ENCODE peak calls at places on chromosomes 2 and 18, in nine cellular contexts. One of them, this sample, is unnamed.

GRCh38 chr18:11389281-11389680 is 220.1 kb upstream of the SLC35G4 start:
- DNase-seq in cardiac fibroblast: no peak
- DNase-seq in osteoblast: no peak
- DNase-seq in breast epithelium: no peak
- DNase-seq in Caco-2: no peak
- DNase-seq in GM23338: no peak
- DNase-seq in WERI-Rb-1: no peak
- DNase-seq in HCT116: no peak
- DNase-seq in kidney: no peak
- DNase-seq in this sample: no peak

GRCh38 chr2:9006368-9006767 is 2.9 kb upstream of the MBOAT2 start:
- DNase-seq in breast epithelium: no peak
- DNase-seq in HCT116: no peak
- DNase-seq in WERI-Rb-1: no peak
- DNase-seq in Caco-2: no peak
- DNase-seq in cardiac fibroblast: no peak
- DNase-seq in osteoblast: no peak
- DNase-seq in kidney: no peak
- DNase-seq in GM23338: no peak
- DNase-seq in this sample: no peak

GRCh38 chr18:57710226-57710625 is 88.6 kb upstream of the NARS1 start:
- DNase-seq in breast epithelium: no peak
- DNase-seq in cardiac fibroblast: no peak
- DNase-seq in HCT116: no peak
- DNase-seq in osteoblast: no peak
- DNase-seq in GM23338: no peak
- DNase-seq in kidney: no peak
- DNase-seq in WERI-Rb-1: no peak
- DNase-seq in Caco-2: no peak
- DNase-seq in this sample: no peak

GRCh38 chr18:47985837-47986236 is 55.4 kb upstream of the SMAD2 start:
- DNase-seq in cardiac fibroblast: no peak
- DNase-seq in kidney: no peak
- DNase-seq in HCT116: no peak
- DNase-seq in WERI-Rb-1: no peak
- DNase-seq in breast epithelium: no peak
- DNase-seq in osteoblast: no peak
- DNase-seq in Caco-2: no peak
- DNase-seq in GM23338: no peak
- DNase-seq in this sample: no peak

GRCh38 chr2:218505754-218506371 is 62.3 kb downstream of the USP37 start:
- DNase-seq in osteoblast: no peak
- DNase-seq in GM23338: no peak
- DNase-seq in WERI-Rb-1: no peak
- DNase-seq in Caco-2: no peak
- DNase-seq in kidney: no peak
- DNase-seq in cardiac fibroblast: no peak
- DNase-seq in HCT116: no peak
- DNase-seq in breast epithelium: no peak
- DNase-seq in this sample: no peak

GRCh38 chr18:12417687-12418086 is 10.0 kb downstream of the PRELID3A start:
- DNase-seq in GM23338: no peak
- DNase-seq in osteoblast: no peak
- DNase-seq in breast epithelium: no peak
- DNase-seq in cardiac fibroblast: no peak
- DNase-seq in HCT116: no peak
- DNase-seq in kidney: no peak
- DNase-seq in WERI-Rb-1: no peak
- DNase-seq in Caco-2: no peak
- DNase-seq in this sample: no peak

GRCh38 chr2:240981871-240982800 is 16.3 kb upstream of the SNED1 start:
- DNase-seq in cardiac fibroblast: no peak
- DNase-seq in WERI-Rb-1: peak
- DNase-seq in GM23338: no peak
- DNase-seq in HCT116: no peak
- DNase-seq in Caco-2: no peak
- DNase-seq in breast epithelium: no peak
- DNase-seq in osteoblast: no peak
- DNase-seq in kidney: peak
- DNase-seq in this sample: no peak

GRCh38 chr2:240645346-240646060 is 20.2 kb downstream of the GPR35 start:
- DNase-seq in HCT116: no peak
- DNase-seq in breast epithelium: no peak
- DNase-seq in kidney: no peak
- DNase-seq in WERI-Rb-1: no peak
- DNase-seq in GM23338: no peak
- DNase-seq in osteoblast: peak
- DNase-seq in Caco-2: no peak
- DNase-seq in cardiac fibroblast: no peak
- DNase-seq in this sample: no peak

GRCh38 chr18:28087173-28087563 is 89.8 kb downstream of the CDH2 start:
- DNase-seq in osteoblast: peak
- DNase-seq in breast epithelium: no peak
- DNase-seq in kidney: no peak
- DNase-seq in Caco-2: no peak
- DNase-seq in WERI-Rb-1: no peak
- DNase-seq in GM23338: no peak
- DNase-seq in cardiac fibroblast: peak
- DNase-seq in HCT116: no peak
- DNase-seq in this sample: no peak

GRCh38 chr2:200756618-200757321 is 54.9 kb upstream of the BZW1 start:
- DNase-seq in WERI-Rb-1: no peak
- DNase-seq in cardiac fibroblast: peak
- DNase-seq in HCT116: no peak
- DNase-seq in GM23338: no peak
- DNase-seq in breast epithelium: no peak
- DNase-seq in osteoblast: peak
- DNase-seq in Caco-2: peak
- DNase-seq in kidney: no peak
- DNase-seq in this sample: peak

GRCh38 chr2:65231892-65232477 is 4.4 kb downstream of the ACTR2 start:
- DNase-seq in WERI-Rb-1: no peak
- DNase-seq in breast epithelium: no peak
- DNase-seq in kidney: no peak
- DNase-seq in Caco-2: no peak
- DNase-seq in GM23338: peak
- DNase-seq in osteoblast: peak
- DNase-seq in HCT116: no peak
- DNase-seq in cardiac fibroblast: peak
- DNase-seq in this sample: peak

GRCh38 chr2:33292981-33293586 is 183.4 kb upstream of the RASGRP3 start:
- DNase-seq in GM23338: peak
- DNase-seq in HCT116: no peak
- DNase-seq in cardiac fibroblast: peak
- DNase-seq in Caco-2: no peak
- DNase-seq in kidney: no peak
- DNase-seq in osteoblast: no peak
- DNase-seq in WERI-Rb-1: no peak
- DNase-seq in breast epithelium: no peak
- DNase-seq in this sample: no peak

GRCh38 chr2:5474716-5475115 is 217.5 kb upstream of the SOX11 start:
- DNase-seq in cardiac fibroblast: no peak
- DNase-seq in HCT116: no peak
- DNase-seq in osteoblast: no peak
- DNase-seq in breast epithelium: no peak
- DNase-seq in WERI-Rb-1: no peak
- DNase-seq in Caco-2: no peak
- DNase-seq in GM23338: no peak
- DNase-seq in kidney: no peak
- DNase-seq in this sample: no peak

GRCh38 chr2:160842286-160842685 is 317.9 kb upstream of the TANK start:
- DNase-seq in GM23338: peak
- DNase-seq in kidney: no peak
- DNase-seq in breast epithelium: no peak
- DNase-seq in WERI-Rb-1: peak
- DNase-seq in HCT116: no peak
- DNase-seq in Caco-2: no peak
- DNase-seq in osteoblast: no peak
- DNase-seq in cardiac fibroblast: no peak
- DNase-seq in this sample: no peak

GRCh38 chr2:149221898-149222297 is 108.5 kb upstream of the LYPD6 start:
- DNase-seq in HCT116: no peak
- DNase-seq in kidney: no peak
- DNase-seq in breast epithelium: no peak
- DNase-seq in GM23338: peak
- DNase-seq in WERI-Rb-1: peak
- DNase-seq in osteoblast: no peak
- DNase-seq in cardiac fibroblast: no peak
- DNase-seq in Caco-2: no peak
- DNase-seq in this sample: no peak

GRCh38 chr18:22346342-22346967 is 71.3 kb downstream of the CTAGE1 start:
- DNase-seq in GM23338: no peak
- DNase-seq in osteoblast: peak
- DNase-seq in HCT116: no peak
- DNase-seq in kidney: peak
- DNase-seq in WERI-Rb-1: no peak
- DNase-seq in cardiac fibroblast: peak
- DNase-seq in breast epithelium: no peak
- DNase-seq in Caco-2: no peak
- DNase-seq in this sample: no peak

GRCh38 chr2:232897971-232898408 is 27.9 kb downstream of the SNORC start:
- DNase-seq in breast epithelium: no peak
- DNase-seq in WERI-Rb-1: no peak
- DNase-seq in GM23338: no peak
- DNase-seq in Caco-2: no peak
- DNase-seq in osteoblast: peak
- DNase-seq in kidney: no peak
- DNase-seq in HCT116: no peak
- DNase-seq in cardiac fibroblast: no peak
- DNase-seq in this sample: no peak

GRCh38 chr18:79918089-79919011 is 33.1 kb downstream of the SLC66A2 start:
- DNase-seq in breast epithelium: no peak
- DNase-seq in cardiac fibroblast: no peak
- DNase-seq in WERI-Rb-1: peak
- DNase-seq in kidney: peak
- DNase-seq in osteoblast: peak
- DNase-seq in HCT116: no peak
- DNase-seq in GM23338: no peak
- DNase-seq in Caco-2: no peak
- DNase-seq in this sample: no peak

GRCh38 chr18:37471619-37472018 is 94.0 kb downstream of the CELF4 start:
- DNase-seq in osteoblast: no peak
- DNase-seq in kidney: no peak
- DNase-seq in WERI-Rb-1: peak
- DNase-seq in Caco-2: no peak
- DNase-seq in breast epithelium: no peak
- DNase-seq in HCT116: no peak
- DNase-seq in cardiac fibroblast: no peak
- DNase-seq in GM23338: no peak
- DNase-seq in this sample: no peak

GRCh38 chr2:217054791-217055190 is 194.9 kb upstream of the TNP1 start:
- DNase-seq in WERI-Rb-1: peak
- DNase-seq in HCT116: no peak
- DNase-seq in kidney: no peak
- DNase-seq in breast epithelium: no peak
- DNase-seq in Caco-2: no peak
- DNase-seq in GM23338: no peak
- DNase-seq in osteoblast: no peak
- DNase-seq in cardiac fibroblast: peak
- DNase-seq in this sample: no peak

GRCh38 chr18:49206717-49207116 is 253.7 kb downstream of the DYM start:
- DNase-seq in kidney: no peak
- DNase-seq in WERI-Rb-1: no peak
- DNase-seq in osteoblast: peak
- DNase-seq in GM23338: no peak
- DNase-seq in cardiac fibroblast: peak
- DNase-seq in Caco-2: no peak
- DNase-seq in HCT116: no peak
- DNase-seq in breast epithelium: no peak
- DNase-seq in this sample: no peak
- TF ChIP-seq CTCF in kidney: no peak
- TF ChIP-seq CTCF in WERI-Rb-1: no peak
- TF ChIP-seq CTCF in osteoblast: peak
- TF ChIP-seq CTCF in GM23338: no peak
- TF ChIP-seq CTCF in cardiac fibroblast: no peak
- TF ChIP-seq CTCF in Caco-2: no peak
- TF ChIP-seq CTCF in HCT116: no peak
- TF ChIP-seq CTCF in breast epithelium: no peak
- TF ChIP-seq CTCF in this sample: peak

GRCh38 chr2:10597956-10598355 is 91.8 kb downstream of the NOL10 start:
- DNase-seq in WERI-Rb-1: no peak
- DNase-seq in Caco-2: peak
- DNase-seq in HCT116: no peak
- DNase-seq in GM23338: no peak
- DNase-seq in kidney: no peak
- DNase-seq in osteoblast: no peak
- DNase-seq in cardiac fibroblast: no peak
- DNase-seq in breast epithelium: no peak
- DNase-seq in this sample: no peak
- H3K4me3 ChIP-seq in WERI-Rb-1: no peak
- H3K4me3 ChIP-seq in Caco-2: no peak
- H3K4me3 ChIP-seq in HCT116: no peak
- H3K4me3 ChIP-seq in GM23338: no peak
- H3K4me3 ChIP-seq in kidney: peak
- H3K4me3 ChIP-seq in osteoblast: no peak
- H3K4me3 ChIP-seq in cardiac fibroblast: no peak
- H3K4me3 ChIP-seq in breast epithelium: no peak
- H3K4me3 ChIP-seq in this sample: no peak

GRCh38 chr2:205998601-205999000 is 87.4 kb downstream of the INO80D start:
- DNase-seq in HCT116: no peak
- DNase-seq in cardiac fibroblast: peak
- DNase-seq in osteoblast: no peak
- DNase-seq in GM23338: no peak
- DNase-seq in Caco-2: no peak
- DNase-seq in breast epithelium: no peak
- DNase-seq in WERI-Rb-1: no peak
- DNase-seq in kidney: no peak
- DNase-seq in this sample: no peak
- TF ChIP-seq CTCF in HCT116: no peak
- TF ChIP-seq CTCF in cardiac fibroblast: no peak
- TF ChIP-seq CTCF in osteoblast: no peak
- TF ChIP-seq CTCF in GM23338: no peak
- TF ChIP-seq CTCF in Caco-2: no peak
- TF ChIP-seq CTCF in breast epithelium: no peak
- TF ChIP-seq CTCF in WERI-Rb-1: no peak
- TF ChIP-seq CTCF in kidney: no peak
- TF ChIP-seq CTCF in this sample: no peak

DNA sequence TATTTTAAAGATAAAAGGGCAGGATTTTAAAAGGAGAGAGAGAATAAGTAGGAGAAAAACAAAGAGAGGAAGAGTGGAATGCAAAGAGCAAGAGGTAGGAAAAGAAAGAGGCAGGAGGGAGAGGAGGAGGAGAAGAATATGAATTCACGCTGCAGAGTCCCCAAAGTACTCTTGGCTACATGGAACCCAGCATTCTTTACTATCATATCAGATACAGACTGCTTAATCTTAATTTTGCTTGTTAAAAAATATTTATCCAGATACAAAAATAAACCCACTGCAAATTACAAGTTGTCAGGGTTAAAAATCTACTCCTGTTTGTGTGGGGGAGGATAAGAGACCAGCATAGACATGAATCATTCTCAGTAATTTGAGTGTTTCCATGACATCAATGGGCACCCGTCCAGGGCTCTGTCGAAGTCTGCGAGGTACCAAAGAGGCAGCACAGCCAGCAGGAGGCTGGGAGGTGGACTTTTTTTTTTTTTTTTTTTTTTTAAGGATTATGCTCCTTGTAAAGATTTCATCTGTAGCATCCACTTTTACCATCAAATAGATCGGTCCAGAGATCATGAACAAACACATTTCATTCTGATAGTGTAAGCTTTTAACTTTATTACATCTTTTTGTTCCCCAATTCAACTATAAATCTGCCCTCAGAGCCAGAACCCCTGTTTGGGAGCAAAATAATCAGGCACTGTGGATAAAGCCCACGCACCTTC is 182.2 kb downstream of the TCF4 start:
- DNase-seq in breast epithelium: no peak
- DNase-seq in kidney: no peak
- DNase-seq in cardiac fibroblast: peak
- DNase-seq in GM23338: no peak
- DNase-seq in HCT116: no peak
- DNase-seq in Caco-2: no peak
- DNase-seq in WERI-Rb-1: no peak
- DNase-seq in osteoblast: peak
- DNase-seq in this sample: peak
- H3K4me3 ChIP-seq in breast epithelium: peak
- H3K4me3 ChIP-seq in kidney: no peak
- H3K4me3 ChIP-seq in cardiac fibroblast: no peak
- H3K4me3 ChIP-seq in GM23338: no peak
- H3K4me3 ChIP-seq in HCT116: no peak
- H3K4me3 ChIP-seq in Caco-2: no peak
- H3K4me3 ChIP-seq in WERI-Rb-1: no peak
- H3K4me3 ChIP-seq in osteoblast: peak
- H3K4me3 ChIP-seq in this sample: no peak